ENCODE peak calls at places on chromosome 13, in eight cellular contexts. K is lower lobe of right lung; O is SJSA1; F is fibroblast of lung; X is uterus; W is H1; H is effector memory CD4-positive, alpha-beta T cell; P is transverse colon. E is an unnamed sample.

GRCh38 chr13:40445557-40445990 is 220.9 kb downstream of the FOXO1 start:
- DNase-seq in F (peak; percentile 97), O (peak; percentile 81), W (no peak), P (peak; percentile 60), K (peak; percentile 55), H (no peak), X (no peak), E (no peak)

GRCh38 chr13:24005711-24006281 is 108.5 kb upstream of the C1QTNF9B start:
- DNase-seq in O (no peak), W (no peak), K (no peak), X (no peak), F (peak; percentile 13), H (no peak), P (no peak), E (peak; percentile 31)

GRCh38 chr13:27619711-27620376 is 485 bp downstream of the LNX2 start:
- DNase-seq in F (peak; percentile 42), X (no peak), H (peak; percentile 9), K (peak; percentile 70), O (no peak), P (peak; percentile 57), W (no peak), E (no peak)

GRCh38 chr13:27170521-27171243 is 929 bp downstream of the USP12 start:
- DNase-seq in F (no peak), K (peak; percentile 63), H (no peak), O (peak; percentile 46), P (peak; percentile 49), W (no peak), X (peak; percentile 46), E (peak; percentile 45)

GRCh38 chr13:90414691-90415596 is 932.5 kb upstream of the MIR17HG start:
- DNase-seq in X (no peak), F (peak; percentile 85), W (no peak), H (no peak), K (no peak), O (peak; percentile 48), P (no peak), E (no peak)

GRCh38 chr13:112984954-112985802 is 16.2 kb downstream of the MCF2L start:
- DNase-seq in X (no peak), W (no peak), O (no peak), H (no peak), F (no peak), P (peak; percentile 62), K (no peak), E (peak; percentile 87)

GRCh38 chr13:23610966-23611486 is 40.8 kb downstream of the TNFRSF19 start:
- DNase-seq in W (no peak), P (no peak), K (no peak), O (no peak), F (peak; percentile 69), H (no peak), X (no peak), E (no peak)

GRCh38 chr13:46639033-46639981 is 86.3 kb downstream of the LRCH1 start:
- DNase-seq in F (peak; percentile 56), K (no peak), H (no peak), P (no peak), W (no peak), O (no peak), X (no peak), E (no peak)

GRCh38 chr13:64083396-64083795 is 2667.7 kb upstream of the PCDH20 start:
- DNase-seq in W (no peak), P (no peak), H (no peak), O (no peak), F (no peak), X (no peak), K (no peak), E (no peak)

GRCh38 chr13:46640843-46641242 is 87.9 kb downstream of the LRCH1 start:
- DNase-seq in X (no peak), F (peak; percentile 46), O (peak; percentile 23), K (no peak), H (no peak), W (no peak), P (no peak), E (no peak)

GRCh38 chr13:40171566-40171965 is 494.9 kb downstream of the FOXO1 start:
- DNase-seq in W (no peak), K (no peak), O (no peak), F (no peak), X (no peak), P (no peak), H (no peak), E (no peak)

GRCh38 chr13:52850396-52851152 is 2.1 kb upstream of the PCDH8 start:
- DNase-seq in O (peak; percentile 21), H (no peak), K (peak; percentile 78), W (peak; percentile 72), P (peak; percentile 73), X (peak; percentile 56), F (peak; percentile 36), E (peak; percentile 50)

GRCh38 chr13:92602560-92602959 is 624.0 kb upstream of the GPC6 start:
- DNase-seq in P (no peak), F (peak; percentile 75), X (no peak), W (no peak), K (no peak), H (no peak), O (no peak), E (no peak)

GRCh38 chr13:43238341-43239083 is 215.1 kb downstream of the DNAJC15 start:
- DNase-seq in K (no peak), F (no peak), P (no peak), O (no peak), W (no peak), X (no peak), H (no peak), E (no peak)

GRCh38 chr13:65330287-65330686 is 1899.8 kb downstream of the PCDH9 start:
- DNase-seq in X (no peak), F (no peak), K (no peak), H (no peak), W (no peak), P (no peak), O (no peak), E (no peak)

GRCh38 chr13:50884270-50884669 is 25.3 kb upstream of the RNASEH2B start:
- DNase-seq in O (no peak), W (no peak), X (no peak), K (no peak), H (no peak), F (no peak), P (no peak), E (no peak)

GRCh38 chr13:50936681-50937080 is 27.1 kb downstream of the RNASEH2B start:
- DNase-seq in O (no peak), H (no peak), W (no peak), K (no peak), X (no peak), P (no peak), F (no peak), E (no peak)

GRCh38 chr13:90447735-90448103 is 899.8 kb upstream of the MIR17HG start:
- DNase-seq in X (no peak), F (peak; percentile 95), O (peak; percentile 25), K (no peak), W (no peak), H (no peak), P (no peak), E (no peak)

GRCh38 chr13:62357887-62358645 is 942.4 kb upstream of the PCDH20 start:
- DNase-seq in H (no peak), K (no peak), W (peak; percentile 39), X (no peak), O (no peak), P (no peak), F (peak; percentile 31), E (peak; percentile 7)

GRCh38 chr13:97849305-97849704 is 104.2 kb upstream of the IPO5 start:
- DNase-seq in O (peak; percentile 5), X (no peak), K (no peak), W (no peak), P (no peak), F (peak; percentile 43), H (no peak), E (no peak)

GRCh38 chr13:101627556-101627943 is 175.1 kb downstream of the ITGBL1 start:
- DNase-seq in P (no peak), O (peak; percentile 27), K (no peak), F (peak; percentile 28), H (no peak), X (no peak), W (no peak), E (no peak)
- H3K4me3 ChIP-seq in P (no peak overlapping the region), O (peak overlapping the region; percentile 17), K (peak overlapping the region; percentile 35), F (peak overlapping the region; percentile 51), H (peak overlapping the region; percentile 53), X (no peak overlapping the region), W (no peak overlapping the region), E (no peak overlapping the region)

DNA sequence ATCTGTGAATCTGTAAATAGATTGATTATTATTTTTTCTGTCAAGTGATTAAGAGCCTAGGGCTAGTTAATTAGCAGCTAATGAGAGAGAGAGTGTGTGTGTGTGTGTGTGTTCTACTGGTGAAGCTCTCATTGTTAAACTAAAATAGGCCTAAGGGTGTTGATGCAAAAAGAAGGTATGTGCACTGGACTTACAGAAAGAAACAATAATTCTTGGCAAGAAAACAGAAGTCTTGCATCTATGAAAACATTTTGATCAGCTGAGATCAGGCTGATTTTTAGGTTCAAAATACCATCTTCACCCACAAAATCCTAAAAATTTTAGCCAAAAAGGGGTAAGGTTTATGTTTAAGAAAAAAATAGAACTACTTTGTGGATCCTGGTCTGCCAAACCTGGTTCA is 106.5 kb downstream of the POSTN start:
- DNase-seq in P (no peak), O (no peak), H (no peak), F (peak; percentile 58), K (no peak), W (no peak), X (no peak), E (no peak)
- H3K4me1 ChIP-seq in P (no peaks in the 10 kb centered on the region), O (peaks cover 28% of the 10 kb centered on the region), H (no peaks in the 10 kb centered on the region), F (peaks cover 6% of the 10 kb centered on the region), K (no peaks in the 10 kb centered on the region), W (no peaks in the 10 kb centered on the region), X (no peaks in the 10 kb centered on the region), E (no peaks in the 10 kb centered on the region)

GRCh38 chr13:19646062-19646461 is 12.6 kb downstream of the MPHOSPH8 start:
- DNase-seq in O (no peak), W (no peak), F (no peak), H (no peak), P (no peak), K (no peak), X (no peak), E (no peak)
- H3K36me3 ChIP-seq in O (peaks cover 38% of the 10 kb centered on the region), W (peaks cover 2% of the 10 kb centered on the region), F (peaks cover 3% of the 10 kb centered on the region), H (peaks cover 55% of the 10 kb centered on the region), P (peaks cover 51% of the 10 kb centered on the region), K (peaks cover 97% of the 10 kb centered on the region), X (no peaks in the 10 kb centered on the region), E (peaks cover 11% of the 10 kb centered on the region)

DNA sequence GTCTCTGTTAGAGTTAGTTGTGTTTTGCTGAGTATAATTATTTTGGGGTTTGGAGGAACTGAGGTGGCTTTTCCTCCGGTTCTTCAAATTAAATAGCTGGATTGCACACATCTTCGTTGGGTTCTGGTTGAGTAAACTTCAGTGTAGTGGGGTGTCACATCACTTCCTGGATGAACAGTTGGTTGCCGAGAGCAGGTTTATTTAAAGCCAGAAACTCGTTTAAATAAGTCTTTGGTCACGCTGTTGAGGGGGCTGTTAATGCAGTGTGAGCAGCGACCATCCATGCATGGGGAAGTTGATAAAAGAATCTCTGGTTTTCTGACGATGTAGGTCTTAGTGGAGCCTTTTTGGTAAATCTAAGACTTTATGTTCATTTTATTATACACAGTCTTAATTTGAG is 351.2 kb upstream of the ARGLU1 start:
- DNase-seq in P (no peak), F (no peak), W (no peak), O (no peak), X (no peak), H (no peak), K (no peak), E (no peak)
- H3K4me3 ChIP-seq in P (no peak overlapping the region), F (no peak overlapping the region), W (no peak overlapping the region), O (no peak overlapping the region), X (no peak overlapping the region), H (no peak overlapping the region), K (peak overlapping the region; percentile 63), E (no peak overlapping the region)

E was measured in small intestine.